ENCODE peak calls at places on chromosomes 13 and 19, in seven cellular contexts. W, Q, O, P, U, A and E are unnamed samples. For H3K36me3, the result is how much of the 10 kb centered on the place peaks cover.

GRCh38 chr13:76875256-76875655 is 10.9 kb downstream of the KCTD12 start:
- DNase-seq in W (no peak), U (no peak), P (no peak), A (no peak), O (no peak), Q (no peak), E (no peak)

GRCh38 chr13:48155850-48156249 is 60.9 kb upstream of the MED4 start:
- DNase-seq in O (peak), Q (no peak), P (no peak), A (no peak), U (peak), W (no peak), E (peak)

GRCh38 chr13:111486331-111486730 is 165.9 kb downstream of the TEX29 start:
- DNase-seq in Q (no peak), P (no peak), U (no peak), A (no peak), W (no peak), O (no peak), E (no peak)

GRCh38 chr13:100045355-100045754 is 43.5 kb upstream of the PCCA start:
- DNase-seq in Q (no peak), A (no peak), U (no peak), W (no peak), P (no peak), O (no peak), E (no peak)

GRCh38 chr13:43357435-43358065 is 334.2 kb downstream of the DNAJC15 start:
- DNase-seq in U (no peak), W (no peak), A (no peak), Q (no peak), O (no peak), P (no peak), E (no peak)

GRCh38 chr13:77138813-77139212 is 111.9 kb upstream of the FBXL3 start:
- DNase-seq in O (no peak), W (no peak), P (no peak), Q (no peak), U (no peak), A (no peak), E (no peak)

GRCh38 chr13:95948646-95949045 is 104.6 kb downstream of the UGGT2 start:
- DNase-seq in Q (no peak), A (no peak), P (no peak), W (no peak), O (no peak), U (no peak), E (no peak)

GRCh38 chr19:18636969-18637629 is at the start of gene KLHL26:
- DNase-seq in P (no peak), Q (no peak), U (no peak), A (no peak), W (no peak), O (no peak), E (no peak)

GRCh38 chr13:76991432-76991795 is 467 bp upstream of the CLN5 start:
- DNase-seq in A (peak), Q (no peak), O (no peak), P (no peak), U (peak), W (no peak), E (no peak)

GRCh38 chr19:32642771-32643170 is 32.2 kb downstream of the ANKRD27 start:
- DNase-seq in P (no peak), O (no peak), Q (no peak), A (no peak), W (no peak), U (no peak), E (no peak)

GRCh38 chr13:80259159-80259558 is 81.8 kb downstream of the SPRY2 start:
- DNase-seq in A (no peak), U (no peak), P (no peak), Q (no peak), O (no peak), W (no peak), E (no peak)

GRCh38 chr19:30066781-30067759 is 125.0 kb downstream of the URI1 start:
- DNase-seq in P (no peak), O (no peak), U (no peak), W (no peak), A (no peak), Q (peak), E (no peak)

GRCh38 chr19:54094601-54095000 is 6.0 kb downstream of the OSCAR start:
- DNase-seq in U (no peak), W (peak), O (no peak), A (no peak), Q (no peak), P (no peak), E (no peak)

GRCh38 chr19:34482380-34483250 is 1.1 kb downstream of the WTIP start:
- DNase-seq in A (no peak), U (no peak), P (no peak), O (no peak), W (peak), Q (peak), E (no peak)

GRCh38 chr19:6730153-6730804 is 7.1 kb downstream of the GPR108 start:
- DNase-seq in W (peak), Q (peak), O (no peak), U (no peak), P (peak), A (peak), E (no peak)

GRCh38 chr13:83216521-83217245 is 665.6 kb downstream of the SLITRK1 start:
- DNase-seq in W (peak), P (no peak), U (no peak), A (no peak), Q (no peak), O (no peak), E (no peak)

GRCh38 chr13:71830736-71831135 is 36.3 kb downstream of the DACH1 start:
- DNase-seq in O (no peak), W (no peak), A (no peak), Q (no peak), U (no peak), P (no peak), E (no peak)

GRCh38 chr13:20118268-20119140 is 42.3 kb downstream of the GJA3 start:
- DNase-seq in P (no peak), U (no peak), O (no peak), W (peak), A (peak), Q (peak), E (no peak)

GRCh38 chr19:51370230-51370629 is 1.4 kb upstream of the CLDND2 start:
- DNase-seq in A (no peak), W (no peak), U (no peak), O (no peak), Q (no peak), P (no peak), E (no peak)

GRCh38 chr19:35146746-35147466 is 3.9 kb downstream of the FXYD7 start:
- DNase-seq in Q (no peak), A (no peak), O (no peak), P (no peak), W (no peak), U (no peak), E (no peak)

GRCh38 chr13:31073859-31074718 is 87.6 kb downstream of the HSPH1 start:
- DNase-seq in Q (no peak), O (no peak), A (no peak), U (peak), P (no peak), W (no peak), E (no peak)

GRCh38 chr19:43798546-43799409 is 3.5 kb downstream of the LYPD5 start:
- DNase-seq in U (no peak), Q (peak), A (no peak), W (peak), P (no peak), O (peak), E (no peak)

GRCh38 chr13:49308977-49309408 is 61.3 kb downstream of the CDADC1 start:
- DNase-seq in P (no peak), O (no peak), W (no peak), Q (no peak), U (no peak), A (no peak), E (no peak)

GRCh38 chr13:65940720-65941119 is 1289.4 kb downstream of the PCDH9 start:
- DNase-seq in Q (no peak), O (no peak), P (no peak), W (no peak), U (no peak), A (no peak), E (no peak)
- H3K27ac ChIP-seq in Q (no peak), O (no peak), P (no peak), W (no peak), U (no peak), A (no peak), E (no peak)

GRCh38 chr19:13033819-13034611 is 38.7 kb downstream of the NFIX start:
- DNase-seq in Q (peak), A (peak), W (peak), U (no peak), O (peak), P (peak), E (no peak)
- TF ChIP-seq REST in Q (no peak), A (no peak), W (no peak), U (no peak), O (no peak), P (no peak), E (no peak)

GRCh38 chr19:41384351-41384750 is 8.0 kb downstream of the TMEM91 start:
- DNase-seq in W (no peak), U (no peak), Q (no peak), O (no peak), P (no peak), A (no peak), E (no peak)
- H3K36me3 ChIP-seq in W (under half), U (under half), Q (under half), O (under half), P (under half), A (under half), E (under half)

GRCh38 chr19:45524575-45525129 is 17.4 kb downstream of the VASP start:
- DNase-seq in Q (no peak), W (no peak), U (no peak), P (no peak), O (no peak), A (no peak), E (no peak)
- H3K27ac ChIP-seq in Q (no peak), W (peak), U (no peak), P (no peak), O (no peak), A (no peak), E (no peak)

GRCh38 chr13:105462981-105463380 is 1072.5 kb downstream of the EFNB2 start:
- DNase-seq in O (no peak), A (no peak), P (no peak), Q (peak), U (no peak), W (no peak), E (no peak)

GRCh38 chr13:105466376-105466775 is 1069.1 kb downstream of the EFNB2 start:
- DNase-seq in A (no peak), Q (no peak), U (no peak), W (no peak), O (no peak), P (no peak), E (no peak)

GRCh38 chr13:105464249-105464648 is 1071.2 kb downstream of the EFNB2 start:
- DNase-seq in A (no peak), Q (no peak), W (no peak), U (no peak), O (no peak), P (no peak), E (no peak)

GRCh38 chr13:105465251-105465650 is 1070.2 kb downstream of the EFNB2 start:
- DNase-seq in O (no peak), W (no peak), P (no peak), U (no peak), A (no peak), Q (no peak), E (no peak)

DNA sequence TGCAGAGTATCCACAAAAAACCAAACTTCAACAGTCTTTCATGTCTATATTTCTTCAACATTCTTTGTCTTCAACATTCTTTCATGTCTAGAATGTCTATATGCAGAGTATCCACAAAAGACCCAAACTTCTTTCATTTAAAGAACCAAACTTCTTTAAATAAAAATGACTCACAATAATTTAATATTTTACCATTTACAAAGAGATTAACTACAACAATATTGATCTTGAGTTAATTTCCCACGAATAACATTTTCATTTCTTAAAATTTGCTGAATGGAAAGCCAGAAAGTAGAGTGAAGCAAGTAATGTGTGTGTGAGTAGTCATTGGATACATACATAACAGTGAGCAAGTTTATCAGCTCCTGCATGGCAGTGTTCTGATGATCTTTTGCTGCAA is 1069.7 kb downstream of the EFNB2 start:
- DNase-seq in W (no peak), U (no peak), Q (no peak), A (no peak), O (no peak), P (no peak), E (no peak)
- TF ChIP-seq REST in W (no peak), U (no peak), Q (no peak), A (no peak), O (no peak), P (no peak), E (no peak)

GRCh38 chr19:5696196-5697021 is 6.3 kb downstream of the RPL36 start:
- DNase-seq in U (no peak), Q (peak), A (no peak), O (no peak), P (no peak), W (peak), E (no peak)

GRCh38 chr19:5698635-5699422 is 8.7 kb downstream of the RPL36 start:
- DNase-seq in Q (peak), P (no peak), U (no peak), A (no peak), O (no peak), W (peak), E (no peak)

GRCh38 chr19:5697890-5698634 is 8.0 kb downstream of the RPL36 start:
- DNase-seq in W (peak), A (no peak), O (no peak), Q (peak), P (no peak), U (no peak), E (no peak)

GRCh38 chr19:5695649-5696195 is 5.6 kb downstream of the RPL36 start:
- DNase-seq in O (no peak), W (peak), U (no peak), Q (no peak), A (no peak), P (no peak), E (no peak)

DNA sequence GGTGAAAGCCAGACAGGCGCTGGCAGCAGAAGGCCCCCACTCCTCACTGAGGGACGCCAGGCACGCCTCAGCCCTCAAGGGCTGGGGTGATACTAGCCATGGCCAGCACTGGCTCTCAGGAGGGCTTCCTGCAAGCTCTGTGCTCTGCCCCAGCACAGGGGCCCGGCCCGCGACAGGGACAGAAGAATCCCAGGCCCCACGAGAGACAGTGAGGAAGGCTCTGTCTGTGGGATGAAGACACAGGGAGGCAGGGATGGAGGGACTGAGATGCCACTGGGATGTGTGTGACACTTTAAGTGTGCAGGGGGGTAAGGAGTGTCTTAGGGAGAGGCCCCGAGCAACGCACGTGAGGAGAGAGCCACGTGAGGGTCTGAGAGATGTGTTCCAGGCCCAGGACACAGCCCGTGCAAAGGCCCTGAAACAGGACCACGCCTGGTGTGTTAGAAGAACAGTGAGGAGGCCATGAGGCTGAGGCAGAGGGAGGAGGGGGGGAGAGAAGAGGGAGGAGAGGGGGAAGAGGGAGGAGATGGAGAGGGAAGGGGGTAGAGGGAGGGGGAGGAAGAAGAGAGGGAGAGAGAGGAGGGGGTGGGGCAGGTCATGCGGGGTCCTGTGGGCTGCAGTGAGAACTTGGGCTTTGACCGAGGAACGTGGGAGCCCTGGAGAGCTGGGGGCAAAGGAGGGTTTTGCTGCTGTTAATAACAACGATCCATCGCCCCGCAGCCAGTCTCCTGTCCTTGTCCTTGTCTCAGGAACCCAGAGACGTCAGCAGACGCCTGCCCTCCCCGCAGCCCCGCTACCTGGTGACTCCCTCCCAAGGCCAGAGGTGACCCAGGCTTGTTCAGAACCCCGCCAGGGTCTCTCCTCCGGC is 7.2 kb downstream of the RPL36 start:
- DNase-seq in Q (peak), P (no peak), U (no peak), O (no peak), A (no peak), W (peak), E (no peak)
- H3K36me3 ChIP-seq in Q (half or more), P (under half), U (half or more), O (under half), A (half or more), W (under half), E (under half)

GRCh38 chr13:113437408-113438010 is 15.8 kb downstream of the ADPRHL1 start:
- DNase-seq in U (no peak), P (peak), A (no peak), O (no peak), W (no peak), Q (no peak), E (no peak)
- H3K27ac ChIP-seq in U (no peak), P (peak), A (no peak), O (no peak), W (no peak), Q (no peak), E (no peak)

DNA sequence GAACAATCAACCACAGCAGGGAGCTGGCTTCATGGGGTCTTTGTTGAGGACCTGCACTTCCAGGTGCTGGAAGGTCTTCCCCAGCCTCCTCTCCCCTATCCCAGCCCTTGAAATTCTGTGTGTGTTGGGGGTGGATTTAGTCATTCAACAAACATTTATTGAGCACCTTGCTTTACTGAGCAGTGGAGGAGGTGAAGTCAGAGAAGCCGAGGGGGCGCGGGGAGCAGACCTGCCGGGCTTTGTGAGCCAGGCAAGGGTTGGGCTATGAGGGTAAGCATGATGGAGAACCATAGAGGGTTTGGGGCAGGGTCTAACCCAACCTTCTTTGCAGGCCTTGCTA is 3.5 kb upstream of the C19orf85 start:
- DNase-seq in P (no peak), U (no peak), O (no peak), W (no peak), A (no peak), Q (no peak), E (no peak)
- TF ChIP-seq REST in P (no peak), U (no peak), O (no peak), W (no peak), A (no peak), Q (no peak), E (no peak)

GRCh38 chr19:47489072-47489914 is 5.3 kb upstream of the KPTN start:
- DNase-seq in A (no peak), U (no peak), O (no peak), Q (no peak), P (no peak), W (no peak), E (no peak)
- H3K36me3 ChIP-seq in A (half or more), U (under half), O (under half), Q (under half), P (under half), W (under half), E (under half)

GRCh38 chr19:16860996-16861395 is 27.8 kb upstream of the F2RL3 start:
- DNase-seq in O (no peak), W (no peak), A (no peak), P (no peak), Q (no peak), U (no peak), E (no peak)

GRCh38 chr19:16859626-16860025 is 29.2 kb upstream of the F2RL3 start:
- DNase-seq in W (no peak), P (no peak), A (no peak), Q (no peak), O (no peak), U (no peak), E (no peak)

GRCh38 chr19:16862826-16863405 is 25.9 kb upstream of the F2RL3 start:
- DNase-seq in W (no peak), P (no peak), A (no peak), O (no peak), Q (no peak), U (no peak), E (no peak)

GRCh38 chr19:16861875-16862274 is 26.9 kb upstream of the F2RL3 start:
- DNase-seq in O (no peak), W (no peak), A (no peak), U (no peak), P (no peak), Q (no peak), E (no peak)

DNA sequence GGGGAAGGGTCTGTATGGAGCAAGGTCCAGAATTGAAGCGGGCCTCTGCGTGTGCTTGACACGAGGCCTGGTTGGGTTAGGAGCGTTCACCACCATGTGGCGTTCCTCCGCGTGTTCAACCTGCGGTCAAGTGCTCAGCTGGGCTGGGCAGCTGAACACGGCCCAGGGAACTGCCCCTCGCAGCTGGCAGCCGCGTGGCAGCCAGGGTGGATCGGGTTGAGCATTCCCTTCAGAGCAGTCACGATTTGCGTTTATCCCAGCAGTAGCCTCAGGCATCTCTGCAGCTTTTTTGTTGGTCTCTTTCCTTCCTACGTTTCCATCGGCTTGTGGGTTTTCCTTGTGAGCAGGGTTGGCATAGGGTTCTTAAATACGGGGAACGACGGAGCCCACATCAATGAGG is 28.7 kb upstream of the F2RL3 start:
- DNase-seq in W (no peak), U (no peak), Q (no peak), A (no peak), P (no peak), O (no peak), E (no peak)
- H3K27ac ChIP-seq in W (no peak), U (no peak), Q (no peak), A (no peak), P (no peak), O (no peak), E (no peak)